ENCODE peak calls at places on chromosomes 4 and X, in ten cellular contexts. R is neural progenitor cell; J is glutamatergic neuron; G is GM06990; N is suprapubic skin; F is mammary epithelial cell; Y is CD8-positive, alpha-beta T cell; P is RWPE1; A is astrocyte of the spinal cord; U is foreskin keratinocyte. V is an unnamed sample.

GRCh38 chrX:154732421-154733071 is 18.3 kb downstream of the GAB3 start:
- DNase-seq in N (no peak), F (peak), J (no peak), A (peak), P (no peak), G (no peak), U (no peak), Y (no peak), R (no peak), V (no peak)

GRCh38 chr4:102862016-102862415 is 6.8 kb upstream of the CISD2 start:
- DNase-seq in P (no peak), N (no peak), J (no peak), Y (no peak), F (no peak), A (no peak), G (no peak), R (no peak), U (no peak), V (no peak)

GRCh38 chrX:76617020-76617419 is 189.5 kb downstream of the MAGEE1 start:
- DNase-seq in F (no peak), J (no peak), P (no peak), G (no peak), A (no peak), Y (no peak), N (no peak), U (no peak), R (no peak), V (no peak)

GRCh38 chrX:46792826-46793195 is 33.9 kb upstream of the SLC9A7 start:
- DNase-seq in P (no peak), N (no peak), J (no peak), F (no peak), A (no peak), R (no peak), Y (no peak), G (no peak), U (no peak), V (no peak)

GRCh38 chr4:18075823-18076433 is 54.4 kb upstream of the LCORL start:
- DNase-seq in N (no peak), G (peak), P (no peak), R (peak), U (no peak), J (no peak), F (no peak), A (no peak), Y (peak), V (no peak)

GRCh38 chrX:96424007-96424406 is 260.6 kb upstream of the DIAPH2 start:
- DNase-seq in N (no peak), P (no peak), G (no peak), U (no peak), F (no peak), A (no peak), J (no peak), R (no peak), Y (no peak), V (peak)

GRCh38 chrX:107565916-107566602 is 62.3 kb upstream of the PRPS1 start:
- DNase-seq in U (no peak), P (peak), J (no peak), R (peak), F (peak), G (no peak), Y (no peak), A (peak), N (no peak), V (no peak)

GRCh38 chrX:38080808-38081207 is 74.5 kb downstream of the SYTL5 start:
- DNase-seq in R (peak), A (no peak), Y (no peak), G (no peak), U (no peak), F (no peak), J (no peak), P (no peak), N (no peak), V (no peak)

GRCh38 chrX:18026171-18026570 is 165.1 kb upstream of the RAI2 start:
- DNase-seq in F (no peak), Y (no peak), P (no peak), R (no peak), A (no peak), J (no peak), U (no peak), G (no peak), N (no peak), V (no peak)

GRCh38 chrX:123215397-123216089 is 31.5 kb downstream of the GRIA3 start:
- DNase-seq in N (no peak), P (no peak), F (no peak), G (no peak), Y (no peak), J (no peak), A (no peak), R (no peak), U (no peak), V (no peak)

GRCh38 chr4:76449362-76449767 is 14.3 kb downstream of the SHROOM3 start:
- DNase-seq in F (no peak), N (no peak), G (no peak), R (no peak), J (no peak), P (no peak), U (no peak), A (peak), Y (no peak), V (peak)

GRCh38 chr4:74018116-74018515 is 19.6 kb upstream of the CXCL5 start:
- DNase-seq in F (no peak), N (no peak), R (no peak), P (no peak), A (no peak), U (no peak), G (no peak), J (no peak), Y (no peak), V (no peak)

GRCh38 chr4:36152712-36153111 is 91.6 kb downstream of the ARAP2 start:
- DNase-seq in A (no peak), R (no peak), U (no peak), F (no peak), Y (no peak), J (no peak), G (no peak), N (no peak), P (no peak), V (no peak)

GRCh38 chr4:70522626-70523025 is 4.3 kb downstream of the AMTN start:
- DNase-seq in U (peak), F (peak), N (no peak), A (no peak), P (peak), G (no peak), Y (no peak), R (no peak), J (no peak), V (no peak)

GRCh38 chr4:22385615-22386014 is 130.3 kb downstream of the ADGRA3 start:
- DNase-seq in R (no peak), G (no peak), Y (no peak), P (peak), N (no peak), U (peak), J (no peak), A (peak), F (peak), V (no peak)

GRCh38 chrX:56726609-56727008 is 2.4 kb upstream of the NBDY start:
- DNase-seq in A (peak), P (no peak), N (no peak), Y (no peak), J (no peak), U (no peak), R (peak), F (peak), G (no peak), V (no peak)

GRCh38 chr4:75724066-75724866 is at the start of gene USO1:
- DNase-seq in Y (peak), F (peak), G (peak), U (peak), A (peak), N (peak), R (peak), J (peak), P (peak), V (peak)

DNA sequence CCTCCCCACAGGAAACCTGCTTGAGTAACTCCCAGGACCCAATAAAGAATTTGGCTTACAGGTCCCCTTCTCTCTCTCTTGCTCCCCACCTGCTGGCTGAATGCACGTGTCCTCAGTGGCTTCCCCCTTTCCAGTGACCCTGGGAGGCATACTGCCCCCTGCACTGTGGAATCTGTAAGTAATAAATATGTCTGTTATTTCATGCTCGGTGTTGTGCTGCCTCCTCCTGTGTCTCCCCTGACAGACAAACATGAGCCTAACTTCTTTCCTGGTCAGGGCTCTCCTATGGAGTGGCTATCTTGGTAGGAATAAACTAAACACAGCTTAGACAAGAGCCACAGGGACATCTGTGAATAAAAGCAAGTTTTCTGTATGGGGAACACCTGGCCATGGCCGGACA is 209.7 kb upstream of the BOD1L1 start:
- DNase-seq in Y (no peak), U (no peak), R (no peak), J (no peak), P (no peak), A (no peak), G (no peak), F (no peak), N (no peak), V (no peak)
- TF ChIP-seq CTCF in Y (no peak), U (no peak), R (no peak), J (no peak), P (no peak), A (no peak), G (no peak), F (no peak), N (no peak), V (peak)

GRCh38 chr4:111631157-111631999 is 513.9 kb upstream of the FAM241A start:
- DNase-seq in A (peak), F (no peak), J (no peak), N (no peak), P (no peak), U (no peak), Y (no peak), G (no peak), R (peak), V (no peak)
- TF ChIP-seq CTCF in A (peak), F (peak), J (peak), N (no peak), P (peak), U (peak), Y (no peak), G (peak), R (peak), V (peak)

GRCh38 chrX:136950206-136950605 is 69.7 kb upstream of the RBMX start:
- DNase-seq in G (no peak), F (no peak), A (no peak), R (no peak), Y (no peak), P (no peak), N (no peak), U (no peak), J (no peak), V (no peak)

GRCh38 chrX:136954930-136955329 is 74.4 kb upstream of the RBMX start:
- DNase-seq in F (peak), Y (no peak), P (peak), J (no peak), N (no peak), A (peak), U (no peak), G (no peak), R (peak), V (no peak)

GRCh38 chrX:136953867-136954787 is 73.6 kb upstream of the RBMX start:
- DNase-seq in A (peak), F (peak), P (peak), R (peak), N (no peak), U (no peak), G (peak), J (peak), Y (peak), V (peak)
- TF ChIP-seq CTCF in A (peak), F (peak), P (peak), R (peak), N (peak), U (peak), G (peak), J (peak), Y (peak), V (peak)

GRCh38 chr4:129220254-129220653 is 124.3 kb downstream of the C4orf33 start:
- DNase-seq in Y (no peak), G (no peak), N (no peak), J (no peak), F (no peak), A (no peak), R (no peak), U (no peak), P (no peak), V (no peak)
- TF ChIP-seq CTCF in Y (no peak), G (no peak), N (no peak), J (no peak), F (no peak), A (no peak), R (no peak), U (no peak), P (no peak), V (peak)

DNA sequence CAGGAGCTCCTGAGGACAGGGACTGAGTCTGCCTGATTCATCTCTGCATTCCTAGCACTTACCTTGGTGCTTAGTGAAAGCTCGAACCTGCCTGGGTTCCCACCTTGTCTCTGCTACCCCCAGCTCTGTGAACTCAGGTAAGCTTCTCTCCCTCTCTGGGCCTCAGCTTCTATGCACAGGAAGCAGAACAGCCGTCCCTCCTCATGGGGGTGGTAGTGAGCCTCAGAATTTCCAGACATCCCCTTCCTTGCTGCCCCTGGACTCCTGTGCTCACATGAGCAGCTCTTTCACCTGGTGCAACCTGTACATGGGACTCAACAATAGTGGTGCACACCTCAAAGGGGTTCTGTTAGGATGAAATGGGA is 50.8 kb downstream of the HTRA3 start:
- DNase-seq in P (no peak), U (no peak), G (no peak), Y (no peak), R (no peak), N (no peak), A (no peak), J (no peak), F (no peak), V (no peak)
- TF ChIP-seq CTCF in P (no peak), U (peak), G (peak), Y (no peak), R (peak), N (no peak), A (peak), J (no peak), F (peak), V (peak)

GRCh38 chr4:137283737-137284136 is 248.6 kb downstream of the PCDH18 start:
- DNase-seq in N (no peak), Y (no peak), P (peak), G (no peak), J (no peak), R (no peak), F (peak), A (peak), U (peak), V (no peak)
- TF ChIP-seq CTCF in N (no peak), Y (no peak), P (peak), G (no peak), J (no peak), R (peak), F (peak), A (peak), U (peak), V (peak)

V was measured in epithelial cell of proximal tubule.